ENCODE peak calls at places on chromosomes 7 and 10, in six cellular contexts. One of them, this sample, is unnamed.

GRCh38 chr10:131689486-131689885 is 211.3 kb upstream of the PPP2R2D start:
- DNase-seq in left lung: peak; percentile 73
- DNase-seq in endodermal cell: no peak
- DNase-seq in tibial artery: no peak
- DNase-seq in AG10803: no peak
- DNase-seq in ovary: no peak
- DNase-seq in this sample: no peak

GRCh38 chr10:88991161-88991899 is 732 bp downstream of the FAS start:
- DNase-seq in left lung: peak; percentile 92
- DNase-seq in endodermal cell: peak; percentile 74
- DNase-seq in tibial artery: peak; percentile 88
- DNase-seq in AG10803: peak; percentile 70
- DNase-seq in ovary: peak; percentile 87
- DNase-seq in this sample: peak; percentile 82

GRCh38 chr7:36278767-36279171 is 110.9 kb upstream of the ANLN start:
- DNase-seq in left lung: no peak
- DNase-seq in endodermal cell: peak; percentile 71
- DNase-seq in tibial artery: peak; percentile 53
- DNase-seq in AG10803: peak; percentile 70
- DNase-seq in ovary: peak; percentile 38
- DNase-seq in this sample: no peak

GRCh38 chr10:114297136-114297705 is 58.2 kb downstream of the VWA2 start:
- DNase-seq in left lung: no peak
- DNase-seq in endodermal cell: no peak
- DNase-seq in tibial artery: peak; percentile 46
- DNase-seq in AG10803: no peak
- DNase-seq in ovary: no peak
- DNase-seq in this sample: no peak

GRCh38 chr7:155921804-155922506 is 109.7 kb upstream of the SHH start:
- DNase-seq in left lung: no peak
- DNase-seq in endodermal cell: peak; percentile 68
- DNase-seq in tibial artery: no peak
- DNase-seq in AG10803: no peak
- DNase-seq in ovary: no peak
- DNase-seq in this sample: peak; percentile 93

GRCh38 chr10:121653608-121654007 is 55.4 kb upstream of the FGFR2 start:
- DNase-seq in left lung: no peak
- DNase-seq in endodermal cell: no peak
- DNase-seq in tibial artery: no peak
- DNase-seq in AG10803: no peak
- DNase-seq in ovary: no peak
- DNase-seq in this sample: no peak

GRCh38 chr10:69043931-69044531 is 43.9 kb upstream of the SRGN start:
- DNase-seq in left lung: no peak
- DNase-seq in endodermal cell: no peak
- DNase-seq in tibial artery: no peak
- DNase-seq in AG10803: no peak
- DNase-seq in ovary: no peak
- DNase-seq in this sample: no peak

GRCh38 chr7:48171190-48171589 is at the start of gene ABCA13:
- DNase-seq in left lung: no peak
- DNase-seq in endodermal cell: no peak
- DNase-seq in tibial artery: no peak
- DNase-seq in AG10803: peak; percentile 64
- DNase-seq in ovary: no peak
- DNase-seq in this sample: peak; percentile 91

GRCh38 chr7:150314639-150315239 is 8.4 kb upstream of the LRRC61 start:
- DNase-seq in left lung: no peak
- DNase-seq in endodermal cell: no peak
- DNase-seq in tibial artery: no peak
- DNase-seq in AG10803: no peak
- DNase-seq in ovary: no peak
- DNase-seq in this sample: no peak

GRCh38 chr7:33623267-33623666 is 282.1 kb upstream of the BMPER start:
- DNase-seq in left lung: no peak
- DNase-seq in endodermal cell: no peak
- DNase-seq in tibial artery: no peak
- DNase-seq in AG10803: peak; percentile 85
- DNase-seq in ovary: no peak
- DNase-seq in this sample: no peak

GRCh38 chr7:33667261-33667660 is 238.1 kb upstream of the BMPER start:
- DNase-seq in left lung: no peak
- DNase-seq in endodermal cell: no peak
- DNase-seq in tibial artery: no peak
- DNase-seq in AG10803: peak; percentile 36
- DNase-seq in ovary: no peak
- DNase-seq in this sample: peak; percentile 83

GRCh38 chr10:129758591-129759021 is 205.5 kb downstream of the EBF3 start:
- DNase-seq in left lung: peak; percentile 39
- DNase-seq in endodermal cell: peak; percentile 23
- DNase-seq in tibial artery: peak; percentile 24
- DNase-seq in AG10803: no peak
- DNase-seq in ovary: no peak
- DNase-seq in this sample: no peak

GRCh38 chr7:45920543-45921380 is at the start of gene IGFBP3:
- DNase-seq in left lung: peak; percentile 79
- DNase-seq in endodermal cell: peak; percentile 89
- DNase-seq in tibial artery: peak; percentile 82
- DNase-seq in AG10803: peak; percentile 81
- DNase-seq in ovary: peak; percentile 56
- DNase-seq in this sample: peak; percentile 75

GRCh38 chr7:45921381-45921698 is 268 bp upstream of the IGFBP3 start:
- DNase-seq in left lung: no peak
- DNase-seq in endodermal cell: no peak
- DNase-seq in tibial artery: peak; percentile 75
- DNase-seq in AG10803: no peak
- DNase-seq in ovary: no peak
- DNase-seq in this sample: no peak

GRCh38 chr7:45922810-45923209 is 1.7 kb upstream of the IGFBP3 start:
- DNase-seq in left lung: no peak
- DNase-seq in endodermal cell: no peak
- DNase-seq in tibial artery: no peak
- DNase-seq in AG10803: peak; percentile 27
- DNase-seq in ovary: peak; percentile 26
- DNase-seq in this sample: peak; percentile 28

GRCh38 chr7:45923290-45923689 is 2.2 kb upstream of the IGFBP3 start:
- DNase-seq in left lung: peak; percentile 87
- DNase-seq in endodermal cell: peak; percentile 92
- DNase-seq in tibial artery: peak; percentile 88
- DNase-seq in AG10803: peak; percentile 81
- DNase-seq in ovary: peak; percentile 83
- DNase-seq in this sample: peak; percentile 77

GRCh38 chr7:45921699-45922519 is 837 bp upstream of the IGFBP3 start:
- DNase-seq in left lung: no peak
- DNase-seq in endodermal cell: peak; percentile 94
- DNase-seq in tibial artery: peak; percentile 85
- DNase-seq in AG10803: peak; percentile 78
- DNase-seq in ovary: peak; percentile 81
- DNase-seq in this sample: peak; percentile 67
- TF ChIP-seq CTCF in left lung: peak; percentile 76
- TF ChIP-seq CTCF in endodermal cell: peak; percentile 96
- TF ChIP-seq CTCF in tibial artery: peak; percentile 95
- TF ChIP-seq CTCF in AG10803: peak; percentile 99
- TF ChIP-seq CTCF in ovary: peak; percentile 78
- TF ChIP-seq CTCF in this sample: peak; percentile 92

DNA sequence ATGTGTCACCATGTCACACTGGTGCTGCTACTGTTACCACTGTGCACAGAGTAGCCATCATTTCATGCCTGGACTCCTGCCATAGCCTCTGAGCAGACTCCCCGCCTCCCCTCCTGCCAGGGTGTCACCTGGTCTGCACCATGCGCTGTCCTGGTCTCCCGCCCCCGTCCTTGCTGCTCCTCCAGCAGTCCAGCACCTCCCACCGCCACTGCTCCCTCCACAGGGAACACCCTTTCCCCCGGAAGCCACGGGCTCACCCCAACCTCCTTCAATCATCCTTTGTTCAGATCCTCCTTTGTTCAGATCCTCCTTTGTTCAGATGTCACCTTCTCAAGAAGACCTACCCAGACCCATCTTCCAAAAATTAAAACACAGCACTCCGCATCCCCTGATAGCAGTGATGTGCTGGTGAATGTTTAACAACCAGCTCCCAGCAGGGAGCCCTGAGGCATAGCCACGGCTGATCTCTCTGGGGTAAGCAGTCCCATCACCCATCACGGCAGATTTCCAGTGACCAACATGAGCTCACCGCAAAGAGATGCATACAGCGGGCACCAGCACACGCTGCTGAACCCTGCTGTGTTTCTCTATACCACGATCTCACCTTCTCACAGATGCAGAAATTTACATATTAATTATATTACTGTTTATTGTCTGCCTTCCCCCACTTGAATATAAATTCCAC is 237.7 kb downstream of the USP6NL start:
- DNase-seq in left lung: no peak
- DNase-seq in endodermal cell: no peak
- DNase-seq in tibial artery: no peak
- DNase-seq in AG10803: no peak
- DNase-seq in ovary: no peak
- DNase-seq in this sample: no peak
- H3K4me3 ChIP-seq in left lung: no peak overlapping the region
- H3K4me3 ChIP-seq in endodermal cell: no peak overlapping the region
- H3K4me3 ChIP-seq in tibial artery: no peak overlapping the region
- H3K4me3 ChIP-seq in AG10803: no peak overlapping the region
- H3K4me3 ChIP-seq in ovary: no peak overlapping the region
- H3K4me3 ChIP-seq in this sample: no peak overlapping the region

GRCh38 chr7:10225265-10225664 is 748.4 kb upstream of the PHF14 start:
- DNase-seq in left lung: no peak
- DNase-seq in endodermal cell: no peak
- DNase-seq in tibial artery: no peak
- DNase-seq in AG10803: no peak
- DNase-seq in ovary: no peak
- DNase-seq in this sample: no peak
- TF ChIP-seq CTCF in left lung: no peak
- TF ChIP-seq CTCF in endodermal cell: no peak
- TF ChIP-seq CTCF in tibial artery: no peak
- TF ChIP-seq CTCF in AG10803: no peak
- TF ChIP-seq CTCF in ovary: no peak
- TF ChIP-seq CTCF in this sample: no peak

DNA sequence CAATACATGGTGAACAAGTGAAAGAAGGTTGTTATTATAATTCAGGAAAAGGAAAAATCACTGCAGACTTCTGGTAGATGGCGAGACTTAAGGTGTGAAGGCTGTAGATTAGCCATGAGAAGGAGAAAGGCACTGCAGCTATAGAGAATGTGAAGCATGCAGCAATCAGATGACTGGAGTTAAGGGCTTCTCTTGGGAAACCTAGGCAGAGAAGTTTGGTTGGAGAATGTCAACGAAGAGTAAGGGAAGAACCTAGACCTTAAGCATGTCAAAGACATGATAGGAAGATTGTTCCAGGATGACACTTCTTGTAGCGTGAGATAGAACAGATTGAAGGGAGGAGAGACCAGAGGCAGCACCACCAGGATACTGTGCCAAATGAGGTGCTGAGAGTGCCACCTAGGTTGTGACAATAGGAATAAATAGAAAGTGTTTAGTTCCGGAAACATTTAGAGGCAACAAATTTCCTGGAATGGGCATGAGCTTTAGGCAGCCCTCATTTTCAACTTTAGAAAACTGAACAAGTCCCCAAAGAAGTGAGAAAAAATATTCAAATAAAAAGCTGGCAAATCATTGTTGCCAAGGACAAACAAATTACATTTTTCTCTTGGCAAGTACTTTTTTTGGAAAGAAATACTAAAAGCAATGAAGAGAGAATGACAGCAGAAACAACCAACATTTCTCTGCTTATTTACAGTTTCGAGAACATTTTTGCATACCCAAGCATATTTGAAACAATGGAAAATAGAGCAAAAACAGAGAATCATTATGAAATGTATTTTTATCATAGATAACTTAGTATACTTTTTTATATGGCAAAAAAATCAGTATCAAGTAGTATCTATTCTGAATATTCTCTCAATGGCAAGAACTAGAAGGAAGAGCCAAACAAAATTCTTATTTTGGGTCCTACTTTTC is 4.9 kb downstream of the LRRC17 start:
- DNase-seq in left lung: no peak
- DNase-seq in endodermal cell: no peak
- DNase-seq in tibial artery: no peak
- DNase-seq in AG10803: no peak
- DNase-seq in ovary: no peak
- DNase-seq in this sample: no peak
- H3K4me3 ChIP-seq in left lung: no peak overlapping the region
- H3K4me3 ChIP-seq in endodermal cell: no peak overlapping the region
- H3K4me3 ChIP-seq in tibial artery: no peak overlapping the region
- H3K4me3 ChIP-seq in AG10803: no peak overlapping the region
- H3K4me3 ChIP-seq in ovary: no peak overlapping the region
- H3K4me3 ChIP-seq in this sample: no peak overlapping the region